ENCODE peak calls at places on chromosomes 5 and 9, in seven cellular contexts. One of them, this sample, is unnamed.
A peak's percentile ranks its signal among the peaks of the same experiment; 100 is the strongest.

GRCh38 chr9:89797970-89798369 is 193.2 kb downstream of the GADD45G start:
- DNase-seq in small intestine: no peak
- DNase-seq in heart right ventricle: no peak
- DNase-seq in osteoblast: no peak
- DNase-seq in AG04450: no peak
- DNase-seq in adipocyte: no peak
- DNase-seq in endothelial cell of umbilical vein: no peak
- DNase-seq in this sample: no peak

GRCh38 chr5:151156732-151157402 is 712 bp downstream of the ANXA6 start:
- DNase-seq in small intestine: no peak
- DNase-seq in heart right ventricle: no peak
- DNase-seq in osteoblast: no peak
- DNase-seq in AG04450: no peak
- DNase-seq in adipocyte: peak; percentile 55
- DNase-seq in endothelial cell of umbilical vein: peak; percentile 19
- DNase-seq in this sample: no peak

GRCh38 chr5:110916373-110917049 is 155.0 kb upstream of the TSLP start:
- DNase-seq in small intestine: no peak
- DNase-seq in heart right ventricle: no peak
- DNase-seq in osteoblast: no peak
- DNase-seq in AG04450: peak; percentile 89
- DNase-seq in adipocyte: peak; percentile 94
- DNase-seq in endothelial cell of umbilical vein: no peak
- DNase-seq in this sample: peak; percentile 93

GRCh38 chr9:4306066-4306787 is 6.4 kb upstream of the GLIS3 start:
- DNase-seq in small intestine: no peak
- DNase-seq in heart right ventricle: no peak
- DNase-seq in osteoblast: peak; percentile 66
- DNase-seq in AG04450: no peak
- DNase-seq in adipocyte: peak; percentile 51
- DNase-seq in endothelial cell of umbilical vein: peak; percentile 28
- DNase-seq in this sample: peak; percentile 41

GRCh38 chr5:31918739-31919138 is 255.4 kb downstream of the GOLPH3 start:
- DNase-seq in small intestine: no peak
- DNase-seq in heart right ventricle: no peak
- DNase-seq in osteoblast: no peak
- DNase-seq in AG04450: no peak
- DNase-seq in adipocyte: no peak
- DNase-seq in endothelial cell of umbilical vein: no peak
- DNase-seq in this sample: no peak

GRCh38 chr5:145244788-145245187 is 590.4 kb downstream of the PRELID2 start:
- DNase-seq in small intestine: no peak
- DNase-seq in heart right ventricle: no peak
- DNase-seq in osteoblast: no peak
- DNase-seq in AG04450: no peak
- DNase-seq in adipocyte: peak; percentile 75
- DNase-seq in endothelial cell of umbilical vein: peak; percentile 62
- DNase-seq in this sample: no peak

GRCh38 chr5:176538985-176539384 is 1.8 kb upstream of the RNF44 start:
- DNase-seq in small intestine: no peak
- DNase-seq in heart right ventricle: no peak
- DNase-seq in osteoblast: no peak
- DNase-seq in AG04450: no peak
- DNase-seq in adipocyte: no peak
- DNase-seq in endothelial cell of umbilical vein: peak; percentile 27
- DNase-seq in this sample: no peak

GRCh38 chr5:103254921-103255320 is 3.6 kb upstream of the MACIR start:
- DNase-seq in small intestine: no peak
- DNase-seq in heart right ventricle: no peak
- DNase-seq in osteoblast: no peak
- DNase-seq in AG04450: no peak
- DNase-seq in adipocyte: peak; percentile 28
- DNase-seq in endothelial cell of umbilical vein: no peak
- DNase-seq in this sample: no peak

GRCh38 chr5:126983874-126984266 is 46.5 kb downstream of the MARCHF3 start:
- DNase-seq in small intestine: no peak
- DNase-seq in heart right ventricle: no peak
- DNase-seq in osteoblast: no peak
- DNase-seq in AG04450: no peak
- DNase-seq in adipocyte: no peak
- DNase-seq in endothelial cell of umbilical vein: no peak
- DNase-seq in this sample: no peak

GRCh38 chr5:1517838-1518237 is 5.9 kb downstream of the LPCAT1 start:
- DNase-seq in small intestine: no peak
- DNase-seq in heart right ventricle: peak; percentile 10
- DNase-seq in osteoblast: peak; percentile 58
- DNase-seq in AG04450: no peak
- DNase-seq in adipocyte: no peak
- DNase-seq in endothelial cell of umbilical vein: no peak
- DNase-seq in this sample: no peak
- H3K27me3 ChIP-seq in small intestine: no peaks in the 10 kb centered on the region
- H3K27me3 ChIP-seq in heart right ventricle: no peaks in the 10 kb centered on the region
- H3K27me3 ChIP-seq in osteoblast: no peaks in the 10 kb centered on the region
- H3K27me3 ChIP-seq in AG04450: no peaks in the 10 kb centered on the region
- H3K27me3 ChIP-seq in adipocyte: no peaks in the 10 kb centered on the region
- H3K27me3 ChIP-seq in endothelial cell of umbilical vein: no peaks in the 10 kb centered on the region
- H3K27me3 ChIP-seq in this sample: no peaks in the 10 kb centered on the region

GRCh38 chr5:51378061-51378409 is 5.2 kb upstream of the ISL1 start:
- DNase-seq in small intestine: no peak
- DNase-seq in heart right ventricle: no peak
- DNase-seq in osteoblast: peak; percentile 47
- DNase-seq in AG04450: no peak
- DNase-seq in adipocyte: no peak
- DNase-seq in endothelial cell of umbilical vein: no peak
- DNase-seq in this sample: no peak

GRCh38 chr5:51376504-51376903 is 6.7 kb upstream of the ISL1 start:
- DNase-seq in small intestine: no peak
- DNase-seq in heart right ventricle: no peak
- DNase-seq in osteoblast: no peak
- DNase-seq in AG04450: no peak
- DNase-seq in adipocyte: no peak
- DNase-seq in endothelial cell of umbilical vein: no peak
- DNase-seq in this sample: no peak

GRCh38 chr5:51378778-51379652 is 4.2 kb upstream of the ISL1 start:
- DNase-seq in small intestine: no peak
- DNase-seq in heart right ventricle: no peak
- DNase-seq in osteoblast: peak; percentile 41
- DNase-seq in AG04450: no peak
- DNase-seq in adipocyte: no peak
- DNase-seq in endothelial cell of umbilical vein: peak; percentile 14
- DNase-seq in this sample: no peak

GRCh38 chr5:51378415-51378777 is 4.9 kb upstream of the ISL1 start:
- DNase-seq in small intestine: no peak
- DNase-seq in heart right ventricle: no peak
- DNase-seq in osteoblast: peak; percentile 39
- DNase-seq in AG04450: no peak
- DNase-seq in adipocyte: no peak
- DNase-seq in endothelial cell of umbilical vein: no peak
- DNase-seq in this sample: no peak

GRCh38 chr5:51377151-51378060 is 5.8 kb upstream of the ISL1 start:
- DNase-seq in small intestine: no peak
- DNase-seq in heart right ventricle: no peak
- DNase-seq in osteoblast: no peak
- DNase-seq in AG04450: no peak
- DNase-seq in adipocyte: no peak
- DNase-seq in endothelial cell of umbilical vein: no peak
- DNase-seq in this sample: no peak
- H3K4me3 ChIP-seq in small intestine: no peak overlapping the region
- H3K4me3 ChIP-seq in heart right ventricle: no peak overlapping the region
- H3K4me3 ChIP-seq in osteoblast: no peak overlapping the region
- H3K4me3 ChIP-seq in AG04450: no peak overlapping the region
- H3K4me3 ChIP-seq in adipocyte: no peak overlapping the region
- H3K4me3 ChIP-seq in endothelial cell of umbilical vein: no peak overlapping the region
- H3K4me3 ChIP-seq in this sample: no peak overlapping the region

DNA sequence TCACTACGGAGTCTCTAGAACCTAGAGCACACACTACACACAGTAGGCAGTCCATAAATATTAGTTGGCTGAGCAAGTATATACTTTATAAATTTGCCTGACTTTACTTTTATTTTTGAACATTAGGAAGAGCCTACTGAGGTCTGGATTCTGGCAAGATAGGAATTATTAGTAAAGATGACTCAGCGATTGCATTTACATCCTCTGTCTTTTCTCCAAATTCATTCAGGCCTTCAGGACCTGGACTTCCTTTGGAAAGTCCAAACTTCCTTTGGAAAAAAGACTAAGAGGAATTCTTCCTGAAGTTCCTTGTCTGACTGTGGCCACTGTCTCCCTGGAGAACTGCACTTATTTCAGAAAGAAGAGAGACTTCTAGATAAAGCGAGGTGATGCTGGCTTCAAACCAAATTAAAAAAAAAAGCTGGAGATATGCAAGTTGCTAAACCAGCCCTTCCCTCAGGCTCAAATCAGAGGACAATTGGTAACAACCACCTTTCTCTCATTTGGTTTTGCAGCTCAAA is 251.3 kb downstream of the GAS1 start:
- DNase-seq in small intestine: no peak
- DNase-seq in heart right ventricle: no peak
- DNase-seq in osteoblast: no peak
- DNase-seq in AG04450: no peak
- DNase-seq in adipocyte: no peak
- DNase-seq in endothelial cell of umbilical vein: no peak
- DNase-seq in this sample: no peak
- H3K27me3 ChIP-seq in small intestine: no peaks in the 10 kb centered on the region
- H3K27me3 ChIP-seq in heart right ventricle: no peaks in the 10 kb centered on the region
- H3K27me3 ChIP-seq in osteoblast: no peaks in the 10 kb centered on the region
- H3K27me3 ChIP-seq in AG04450: no peaks in the 10 kb centered on the region
- H3K27me3 ChIP-seq in adipocyte: no peaks in the 10 kb centered on the region
- H3K27me3 ChIP-seq in endothelial cell of umbilical vein: no peaks in the 10 kb centered on the region
- H3K27me3 ChIP-seq in this sample: no peaks in the 10 kb centered on the region

GRCh38 chr9:32578976-32579375 is 6.0 kb upstream of the NDUFB6 start:
- DNase-seq in small intestine: no peak
- DNase-seq in heart right ventricle: no peak
- DNase-seq in osteoblast: no peak
- DNase-seq in AG04450: no peak
- DNase-seq in adipocyte: no peak
- DNase-seq in endothelial cell of umbilical vein: no peak
- DNase-seq in this sample: no peak
- H3K4me3 ChIP-seq in small intestine: no peak overlapping the region
- H3K4me3 ChIP-seq in heart right ventricle: no peak overlapping the region
- H3K4me3 ChIP-seq in osteoblast: peak overlapping the region; percentile 56
- H3K4me3 ChIP-seq in AG04450: no peak overlapping the region
- H3K4me3 ChIP-seq in adipocyte: no peak overlapping the region
- H3K4me3 ChIP-seq in endothelial cell of umbilical vein: no peak overlapping the region
- H3K4me3 ChIP-seq in this sample: no peak overlapping the region

GRCh38 chr5:154473581-154474266 is 4.3 kb downstream of the HAND1 start:
- DNase-seq in small intestine: no peak
- DNase-seq in heart right ventricle: no peak
- DNase-seq in osteoblast: peak; percentile 77
- DNase-seq in AG04450: no peak
- DNase-seq in adipocyte: no peak
- DNase-seq in endothelial cell of umbilical vein: no peak
- DNase-seq in this sample: no peak

GRCh38 chr5:154475613-154476342 is 2.2 kb downstream of the HAND1 start:
- DNase-seq in small intestine: no peak
- DNase-seq in heart right ventricle: no peak
- DNase-seq in osteoblast: no peak
- DNase-seq in AG04450: no peak
- DNase-seq in adipocyte: no peak
- DNase-seq in endothelial cell of umbilical vein: no peak
- DNase-seq in this sample: no peak

GRCh38 chr5:154474957-154475334 is 3.1 kb downstream of the HAND1 start:
- DNase-seq in small intestine: no peak
- DNase-seq in heart right ventricle: no peak
- DNase-seq in osteoblast: no peak
- DNase-seq in AG04450: no peak
- DNase-seq in adipocyte: no peak
- DNase-seq in endothelial cell of umbilical vein: no peak
- DNase-seq in this sample: no peak

GRCh38 chr5:154472871-154473580 is 5.0 kb downstream of the HAND1 start:
- DNase-seq in small intestine: no peak
- DNase-seq in heart right ventricle: no peak
- DNase-seq in osteoblast: peak; percentile 86
- DNase-seq in AG04450: no peak
- DNase-seq in adipocyte: no peak
- DNase-seq in endothelial cell of umbilical vein: no peak
- DNase-seq in this sample: no peak

DNA sequence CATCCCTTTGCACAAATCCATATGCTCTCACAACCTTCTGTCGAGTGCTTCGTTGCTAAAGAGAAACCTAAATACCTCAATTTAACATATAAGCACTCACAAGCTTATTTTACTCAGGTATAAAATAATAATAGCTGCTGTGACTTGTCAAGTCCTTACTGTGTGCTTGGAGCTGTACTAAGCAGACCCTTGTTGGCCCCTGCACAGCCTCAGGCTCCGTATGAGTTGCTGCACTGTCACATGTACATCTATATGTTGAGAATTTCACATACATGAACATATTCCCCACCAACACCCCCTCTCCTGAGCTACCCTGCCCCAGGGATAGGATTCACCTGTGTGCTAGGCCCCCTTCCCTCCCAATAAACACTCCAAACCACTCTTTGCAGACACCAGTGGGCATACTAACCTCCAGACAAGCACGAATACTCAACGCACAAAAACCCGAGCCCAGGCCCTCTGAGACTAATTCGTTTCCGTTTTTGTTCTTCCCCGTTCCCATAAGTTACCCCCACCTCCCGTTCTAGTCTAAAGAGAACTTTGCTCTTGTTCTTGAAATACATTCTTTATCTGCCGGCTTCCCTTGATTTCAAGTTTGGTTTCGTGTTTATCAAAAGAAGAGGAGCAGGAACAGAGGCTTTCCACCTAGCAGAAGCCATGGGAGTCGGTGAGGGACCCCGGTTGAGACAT is 3.6 kb downstream of the HAND1 start:
- DNase-seq in small intestine: no peak
- DNase-seq in heart right ventricle: no peak
- DNase-seq in osteoblast: peak; percentile 83
- DNase-seq in AG04450: no peak
- DNase-seq in adipocyte: no peak
- DNase-seq in endothelial cell of umbilical vein: no peak
- DNase-seq in this sample: no peak
- H3K27me3 ChIP-seq in small intestine: peaks cover 4% of the 10 kb centered on the region
- H3K27me3 ChIP-seq in heart right ventricle: peaks cover 100% of the 10 kb centered on the region
- H3K27me3 ChIP-seq in osteoblast: peaks cover 95% of the 10 kb centered on the region
- H3K27me3 ChIP-seq in AG04450: peaks cover 98% of the 10 kb centered on the region
- H3K27me3 ChIP-seq in adipocyte: peaks cover 86% of the 10 kb centered on the region
- H3K27me3 ChIP-seq in endothelial cell of umbilical vein: peaks cover 94% of the 10 kb centered on the region
- H3K27me3 ChIP-seq in this sample: peaks cover 95% of the 10 kb centered on the region

GRCh38 chr9:97804059-97804365 is 49.0 kb upstream of the FOXE1 start:
- DNase-seq in small intestine: no peak
- DNase-seq in heart right ventricle: no peak
- DNase-seq in osteoblast: no peak
- DNase-seq in AG04450: no peak
- DNase-seq in adipocyte: no peak
- DNase-seq in endothelial cell of umbilical vein: no peak
- DNase-seq in this sample: no peak
- H3K4me3 ChIP-seq in small intestine: no peak overlapping the region
- H3K4me3 ChIP-seq in heart right ventricle: no peak overlapping the region
- H3K4me3 ChIP-seq in osteoblast: no peak overlapping the region
- H3K4me3 ChIP-seq in AG04450: no peak overlapping the region
- H3K4me3 ChIP-seq in adipocyte: no peak overlapping the region
- H3K4me3 ChIP-seq in endothelial cell of umbilical vein: no peak overlapping the region
- H3K4me3 ChIP-seq in this sample: no peak overlapping the region